ENCODE peak calls at places on chromosomes 16 and 17, in four cellular contexts. C is NT2/D1; V is CD8-positive, alpha-beta T cell; E is uterus. U is an unnamed sample.

GRCh38 chr16:74438492-74438979 is 17.3 kb upstream of the CLEC18B start:
- DNase-seq in C (no peak), V (no peak), E (no peak), U (no peak)

GRCh38 chr16:69309316-69309715 is 1.8 kb upstream of the VPS4A start:
- DNase-seq in C (no peak), V (no peak), E (no peak), U (no peak)

GRCh38 chr17:13027246-13027645 is 9.4 kb upstream of the ELAC2 start:
- DNase-seq in C (no peak), V (no peak), E (no peak), U (no peak)

GRCh38 chr17:2171725-2172446 is 117.0 kb downstream of the HIC1 start:
- DNase-seq in C (no peak), V (no peak), E (peak; percentile 88), U (peak; percentile 84)

GRCh38 chr16:73019456-73020362 is 28.2 kb downstream of the ZFHX3 start:
- DNase-seq in C (no peak), V (no peak), E (no peak), U (no peak)

GRCh38 chr16:84041421-84041820 is 1.2 kb downstream of the SLC38A8 start:
- DNase-seq in C (no peak), V (no peak), E (no peak), U (no peak)

GRCh38 chr16:66588981-66589713 is 9.9 kb downstream of the CMTM2 start:
- DNase-seq in C (peak; percentile 42), V (peak; percentile 46), E (no peak), U (no peak)

GRCh38 chr17:54859187-54859586 is 41.5 kb upstream of the TOM1L1 start:
- DNase-seq in C (no peak), V (no peak), E (no peak), U (no peak)

GRCh38 chr17:70313450-70313849 is 144.1 kb downstream of the KCNJ2 start:
- DNase-seq in C (no peak), V (no peak), E (no peak), U (no peak)

GRCh38 chr16:67961551-67961957 is 6.9 kb downstream of the SLC12A4 start:
- DNase-seq in C (no peak), V (no peak), E (no peak), U (peak; percentile 66)

GRCh38 chr17:16361874-16362273 is 8.6 kb upstream of the CENPV start:
- DNase-seq in C (no peak), V (no peak), E (no peak), U (no peak)

GRCh38 chr16:24683250-24683649 is 46.2 kb upstream of the TNRC6A start:
- DNase-seq in C (no peak), V (no peak), E (no peak), U (no peak)

GRCh38 chr16:24685539-24686432 is 43.7 kb upstream of the TNRC6A start:
- DNase-seq in C (no peak), V (no peak), E (peak; percentile 83), U (peak; percentile 56)

GRCh38 chr16:24683847-24684493 is 45.5 kb upstream of the TNRC6A start:
- DNase-seq in C (peak; percentile 64), V (no peak), E (no peak), U (no peak)

GRCh38 chr16:24677388-24677787 is 52.1 kb upstream of the TNRC6A start:
- DNase-seq in C (no peak), V (no peak), E (no peak), U (no peak)

DNA sequence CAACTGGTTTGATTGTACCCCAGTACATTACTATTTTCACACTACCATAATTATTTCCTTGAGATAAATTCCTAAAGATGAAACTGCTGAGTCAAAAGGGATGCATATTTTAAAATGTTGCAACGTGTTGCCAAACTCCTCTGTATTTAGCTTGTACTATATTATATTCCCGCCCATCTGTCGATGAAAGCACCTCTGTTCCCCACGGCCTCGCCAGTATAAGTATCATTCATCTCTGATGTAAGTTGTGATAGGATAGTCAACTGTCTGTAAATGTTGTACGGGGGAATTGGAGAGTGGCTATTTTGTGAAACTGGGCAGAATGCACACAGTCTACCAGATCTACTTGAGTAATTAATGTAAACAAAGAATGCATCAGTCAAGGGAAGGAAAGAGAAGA is 47.7 kb upstream of the TNRC6A start:
- DNase-seq in C (no peak), V (no peak), E (no peak), U (no peak)
- H3K4me1 ChIP-seq in C (peaks cover 2% of the 10 kb centered on the region), V (no peaks in the 10 kb centered on the region), E (no peaks in the 10 kb centered on the region), U (peaks cover 11% of the 10 kb centered on the region)

GRCh38 chr17:64781394-64781793 is 119.3 kb upstream of the SMURF2 start:
- DNase-seq in C (no peak), V (peak; percentile 15), E (peak; percentile 29), U (peak; percentile 82)
- H3K4me3 ChIP-seq in C (peak overlapping the region; percentile 28), V (no peak overlapping the region), E (peak overlapping the region; percentile 23), U (peak overlapping the region; percentile 62)

GRCh38 chr16:64321881-64322280 is 800.0 kb downstream of the CDH11 start:
- DNase-seq in C (no peak), V (no peak), E (no peak), U (no peak)
- H3K4me1 ChIP-seq in C (no peaks in the 10 kb centered on the region), V (no peaks in the 10 kb centered on the region), E (no peaks in the 10 kb centered on the region), U (no peaks in the 10 kb centered on the region)

GRCh38 chr17:50534979-50535326 is 2.4 kb downstream of the EPN3 start:
- DNase-seq in C (no peak), V (no peak), E (no peak), U (no peak)

GRCh38 chr17:50533185-50533584 is 650 bp downstream of the EPN3 start:
- DNase-seq in C (no peak), V (no peak), E (no peak), U (no peak)

GRCh38 chr17:50534222-50534978 is 1.9 kb downstream of the EPN3 start:
- DNase-seq in C (no peak), V (no peak), E (no peak), U (no peak)

GRCh38 chr17:50532452-50533024 is at the start of gene EPN3:
- DNase-seq in C (no peak), V (no peak), E (no peak), U (no peak)

GRCh38 chr17:50533720-50534148 is 1.2 kb downstream of the EPN3 start:
- DNase-seq in C (no peak), V (no peak), E (peak; percentile 75), U (peak; percentile 69)
- H3K4me3 ChIP-seq in C (no peak overlapping the region), V (no peak overlapping the region), E (peak overlapping the region; percentile 5), U (peak overlapping the region; percentile 16)

DNA sequence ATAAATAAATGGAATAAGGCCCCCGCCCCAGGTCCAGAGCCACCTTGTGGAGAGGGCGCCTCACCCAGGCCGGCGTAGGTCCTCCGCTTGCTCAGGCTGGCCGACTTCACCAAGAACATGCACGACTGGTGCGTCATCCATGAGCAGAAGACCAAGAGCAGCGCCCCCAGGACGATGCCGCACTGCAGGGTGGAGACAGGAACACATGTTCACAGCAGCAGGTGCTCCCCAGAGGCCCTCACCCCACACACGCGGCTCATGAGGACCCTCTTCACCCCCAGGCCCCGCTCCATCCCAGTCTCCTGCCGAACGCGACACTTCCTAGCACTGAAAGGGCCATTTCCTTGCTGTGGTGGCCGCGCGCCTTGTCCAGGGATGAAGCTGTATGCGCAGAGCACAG is 5.5 kb downstream of the SLC38A10 start:
- DNase-seq in C (no peak), V (no peak), E (no peak), U (no peak)
- H3K4me1 ChIP-seq in C (peaks cover 17% of the 10 kb centered on the region), V (peaks cover 44% of the 10 kb centered on the region), E (peaks cover 7% of the 10 kb centered on the region), U (peaks cover 45% of the 10 kb centered on the region)

GRCh38 chr17:50899559-50900319 is 33.6 kb upstream of the TOB1 start:
- DNase-seq in C (no peak), V (no peak), E (no peak), U (no peak)
- H3K4me3 ChIP-seq in C (no peak overlapping the region), V (no peak overlapping the region), E (no peak overlapping the region), U (no peak overlapping the region)

GRCh38 chr17:40515011-40515410 is 13.6 kb upstream of the TNS4 start:
- DNase-seq in C (no peak), V (no peak), E (no peak), U (no peak)
- H3K4me1 ChIP-seq in C (peaks cover 30% of the 10 kb centered on the region), V (peaks cover 46% of the 10 kb centered on the region), E (no peaks in the 10 kb centered on the region), U (no peaks in the 10 kb centered on the region)

GRCh38 chr17:77374170-77374936 is 233.6 kb downstream of the SEC14L1 start:
- DNase-seq in C (peak; percentile 78), V (peak; percentile 61), E (peak; percentile 83), U (peak; percentile 94)

GRCh38 chr17:77375526-77375916 is 234.8 kb downstream of the SEC14L1 start:
- DNase-seq in C (no peak), V (no peak), E (no peak), U (no peak)

GRCh38 chr17:77373298-77374169 is 232.8 kb downstream of the SEC14L1 start:
- DNase-seq in C (no peak), V (no peak), E (peak; percentile 75), U (peak; percentile 70)

GRCh38 chr17:77375917-77376651 is 235.3 kb downstream of the SEC14L1 start:
- DNase-seq in C (no peak), V (peak; percentile 61), E (peak; percentile 76), U (no peak)

GRCh38 chr17:77375108-77375507 is 234.3 kb downstream of the SEC14L1 start:
- DNase-seq in C (no peak), V (no peak), E (no peak), U (no peak)
- H3K4me3 ChIP-seq in C (peak overlapping the region; percentile 6), V (peak overlapping the region; percentile 99), E (peak overlapping the region; percentile 72), U (peak overlapping the region; percentile 98)